ENCODE peak calls at places on chromosomes 7 and 10, in ten cellular contexts. J is CD4-positive, alpha-beta T cell; W is fibroblast of the aortic adventitia; Y is epithelial cell of esophagus; E is foreskin keratinocyte; Z is retinal pigment epithelial cell; I is endothelial cell; V is Right ventricle myocardium inferior; A is non-pigmented ciliary epithelial cell; F is skeletal muscle cell. N is an unnamed sample.
A peak's percentile ranks its signal among the peaks of the same experiment; 100 is the strongest.

GRCh38 chr10:73874267-73875138 is at the start of gene CAMK2G:
- DNase-seq in J (peak; percentile 83), W (peak; percentile 76), Y (peak; percentile 90), E (peak; percentile 71), Z (no peak), I (peak; percentile 70), V (peak; percentile 95), A (no peak), F (peak; percentile 45), N (peak; percentile 95)

GRCh38 chr7:73827568-73828106 is 3.2 kb upstream of the CLDN4 start:
- DNase-seq in J (no peak), W (no peak), Y (peak; percentile 46), E (no peak), Z (no peak), I (no peak), V (no peak), A (no peak), F (no peak), N (peak; percentile 94)

GRCh38 chr10:49741108-49741995 is 20.8 kb downstream of the OGDHL start:
- DNase-seq in J (no peak), W (peak; percentile 1), Y (no peak), E (peak; percentile 18), Z (no peak), I (no peak), V (no peak), A (no peak), F (no peak), N (no peak)

GRCh38 chr7:135147899-135148721 is at the start of gene TMEM140:
- DNase-seq in J (peak; percentile 72), W (peak; percentile 73), Y (peak; percentile 46), E (peak; percentile 39), Z (no peak), I (no peak), V (peak; percentile 66), A (no peak), F (peak; percentile 8), N (peak; percentile 82)

GRCh38 chr10:62819521-62819920 is 3.4 kb upstream of the EGR2 start:
- DNase-seq in J (no peak), W (no peak), Y (peak; percentile 21), E (no peak), Z (no peak), I (no peak), V (no peak), A (no peak), F (no peak), N (no peak)

GRCh38 chr10:89515031-89515841 is 20.2 kb downstream of the SLC16A12 start:
- DNase-seq in J (no peak), W (peak; percentile 95), Y (peak; percentile 93), E (peak; percentile 84), Z (peak; percentile 78), I (no peak), V (no peak), A (peak; percentile 100), F (peak; percentile 100), N (no peak)

GRCh38 chr10:97574374-97575100 is 2.0 kb downstream of the ANKRD2 start:
- DNase-seq in J (no peak), W (peak; percentile 58), Y (peak; percentile 95), E (peak; percentile 89), Z (peak; percentile 91), I (no peak), V (no peak), A (no peak), F (no peak), N (peak; percentile 91)

GRCh38 chr10:631266-631665 is 58.2 kb downstream of the DIP2C start:
- DNase-seq in J (no peak), W (no peak), Y (no peak), E (no peak), Z (no peak), I (no peak), V (no peak), A (no peak), F (no peak), N (no peak)

GRCh38 chr10:31749981-31750850 is 178.4 kb downstream of the ARHGAP12 start:
- DNase-seq in J (no peak), W (no peak), Y (no peak), E (no peak), Z (no peak), I (no peak), V (no peak), A (no peak), F (peak; percentile 59), N (no peak)